ENCODE peak calls at places on chromosomes 12 and 14, in ten cellular contexts. M is stimulated activated naive B cell treated with anti-CD40 and anti-IgM and Interleukin-4, amounts not matched to agents 10 μg/mL and 1 μg/mL and 100 μg/mL, for 72 hours; B is activated naive CD8-positive, alpha-beta T cell treated with anti-CD3 and anti-CD28 coated beads, Interleukin-2, amount 10 ng/mL, durations not matched to agents 7 days and 5 days; N is hypothalamus; G is stimulated activated CD4-positive, alpha-beta T cell treated with anti-CD3 and anti-CD28 coated beads, TNF-alpha, amount 100 ng/mL, for 24 hours; T is brain microvascular endothelial cell; W is PC-3; I is fibroblast of lung; Y is NCI-H345; Z is ELR. X is an unnamed sample.
A peak's percentile ranks its signal among the peaks of the same experiment; 100 is the strongest.

GRCh38 chr12:97713972-97714588 is 251.5 kb downstream of the RMST start:
- DNase-seq in M (no peak), B (no peak), N (no peak), G (no peak), T (no peak), W (no peak), I (no peak), Y (no peak), Z (no peak), X (no peak)

GRCh38 chr12:85322715-85323114 is 42.7 kb downstream of the ALX1 start:
- DNase-seq in M (no peak), B (no peak), N (no peak), G (no peak), T (peak; percentile 3), W (no peak), I (peak; percentile 6), Y (no peak), Z (no peak), X (no peak)

GRCh38 chr12:101165319-101165718 is 44.7 kb downstream of the SLC5A8 start:
- DNase-seq in M (no peak), B (no peak), N (no peak), G (no peak), T (no peak), W (no peak), I (no peak), Y (no peak), Z (no peak), X (no peak)

GRCh38 chr12:3313066-3313465 is 177.9 kb upstream of the PRMT8 start:
- DNase-seq in M (no peak), B (no peak), N (no peak), G (no peak), T (peak; percentile 40), W (peak; percentile 86), I (peak; percentile 86), Y (no peak), Z (peak; percentile 96), X (no peak)

GRCh38 chr12:108629824-108630476 is 3.7 kb downstream of the SELPLG start:
- DNase-seq in M (no peak), B (peak; percentile 69), N (no peak), G (no peak), T (peak; percentile 81), W (peak; percentile 71), I (peak; percentile 90), Y (no peak), Z (peak; percentile 94), X (peak; percentile 83)

GRCh38 chr12:109261939-109262338 is 47.1 kb downstream of the FOXN4 start:
- DNase-seq in M (no peak), B (no peak), N (no peak), G (no peak), T (no peak), W (no peak), I (no peak), Y (no peak), Z (no peak), X (no peak)

GRCh38 chr14:63565448-63565847 is 22.3 kb upstream of the PPP2R5E start:
- DNase-seq in M (no peak), B (no peak), N (no peak), G (no peak), T (no peak), W (no peak), I (no peak), Y (no peak), Z (no peak), X (no peak)

GRCh38 chr12:81114241-81114640 is 36.4 kb downstream of the ACSS3 start:
- DNase-seq in M (no peak), B (no peak), N (no peak), G (no peak), T (no peak), W (no peak), I (no peak), Y (no peak), Z (no peak), X (no peak)

GRCh38 chr12:70639535-70639934 is 2.3 kb upstream of the PTPRB start:
- DNase-seq in M (no peak), B (no peak), N (no peak), G (no peak), T (no peak), W (peak; percentile 66), I (no peak), Y (no peak), Z (no peak), X (no peak)

GRCh38 chr14:31510222-31510621 is 22.4 kb upstream of the GPR33 start:
- DNase-seq in M (no peak), B (no peak), N (no peak), G (no peak), T (no peak), W (peak; percentile 58), I (peak; percentile 4), Y (peak; percentile 17), Z (peak; percentile 53), X (no peak)

GRCh38 chr14:35355981-35356839 is 48.3 kb downstream of the NFKBIA start:
- DNase-seq in M (no peak), B (no peak), N (no peak), G (peak; percentile 19), T (peak; percentile 32), W (peak; percentile 53), I (peak; percentile 81), Y (no peak), Z (no peak), X (no peak)

GRCh38 chr12:93221841-93222240 is 155.9 kb upstream of the NUDT4 start:
- DNase-seq in M (no peak), B (no peak), N (no peak), G (no peak), T (no peak), W (no peak), I (no peak), Y (no peak), Z (no peak), X (no peak)

GRCh38 chr14:26987734-26988363 is 390.0 kb upstream of the NOVA1 start:
- DNase-seq in M (no peak), B (no peak), N (no peak), G (no peak), T (no peak), W (no peak), I (no peak), Y (no peak), Z (no peak), X (no peak)

GRCh38 chr12:26847431-26847830 is 14.4 kb upstream of the ITPR2 start:
- DNase-seq in M (no peak), B (no peak), N (no peak), G (no peak), T (no peak), W (no peak), I (no peak), Y (no peak), Z (no peak), X (no peak)

X was measured in RWPE2.